ENCODE peak calls at places on chromosomes 3 and 15, in seven cellular contexts. One of them, this sample, is unnamed.

GRCh38 chr15:79185199-79185598 is 94.6 kb upstream of the RASGRF1 start:
- DNase-seq in activated T-cell treated with anti-CD3 and anti-CD28 coated beads, Interleukin-2, amount 50 U/mL, for 4 hours: no peak
- DNase-seq in neuronal stem cell: no peak
- DNase-seq in stimulated activated CD4-positive, alpha-beta T cell treated with anti-CD3 and anti-CD28 coated beads, Interleukin-4, amount 100 ng/mL, for 24 hours: peak
- DNase-seq in NB4: peak
- DNase-seq in neural crest cell: peak
- DNase-seq in NCI-H748 treated with DMSO at 0.1 percent for 48 hours: no peak
- DNase-seq in this sample: no peak

GRCh38 chr15:82545478-82545877 is 5.2 kb upstream of the RPS17 start:
- DNase-seq in activated T-cell treated with anti-CD3 and anti-CD28 coated beads, Interleukin-2, amount 50 U/mL, for 4 hours: no peak
- DNase-seq in neuronal stem cell: no peak
- DNase-seq in stimulated activated CD4-positive, alpha-beta T cell treated with anti-CD3 and anti-CD28 coated beads, Interleukin-4, amount 100 ng/mL, for 24 hours: no peak
- DNase-seq in NB4: no peak
- DNase-seq in neural crest cell: no peak
- DNase-seq in NCI-H748 treated with DMSO at 0.1 percent for 48 hours: no peak
- DNase-seq in this sample: no peak

GRCh38 chr3:51539291-51539891 is 872 bp downstream of the RAD54L2 start:
- DNase-seq in activated T-cell treated with anti-CD3 and anti-CD28 coated beads, Interleukin-2, amount 50 U/mL, for 4 hours: peak
- DNase-seq in neuronal stem cell: peak
- DNase-seq in stimulated activated CD4-positive, alpha-beta T cell treated with anti-CD3 and anti-CD28 coated beads, Interleukin-4, amount 100 ng/mL, for 24 hours: peak
- DNase-seq in NB4: peak
- DNase-seq in neural crest cell: no peak
- DNase-seq in NCI-H748 treated with DMSO at 0.1 percent for 48 hours: no peak
- DNase-seq in this sample: peak

GRCh38 chr3:38651153-38651789 is 1.8 kb upstream of the SCN5A start:
- DNase-seq in activated T-cell treated with anti-CD3 and anti-CD28 coated beads, Interleukin-2, amount 50 U/mL, for 4 hours: peak
- DNase-seq in neuronal stem cell: peak
- DNase-seq in stimulated activated CD4-positive, alpha-beta T cell treated with anti-CD3 and anti-CD28 coated beads, Interleukin-4, amount 100 ng/mL, for 24 hours: peak
- DNase-seq in NB4: peak
- DNase-seq in neural crest cell: peak
- DNase-seq in NCI-H748 treated with DMSO at 0.1 percent for 48 hours: peak
- DNase-seq in this sample: peak

GRCh38 chr15:85030301-85031049 is 48.8 kb downstream of the PDE8A start:
- DNase-seq in activated T-cell treated with anti-CD3 and anti-CD28 coated beads, Interleukin-2, amount 50 U/mL, for 4 hours: no peak
- DNase-seq in neuronal stem cell: no peak
- DNase-seq in stimulated activated CD4-positive, alpha-beta T cell treated with anti-CD3 and anti-CD28 coated beads, Interleukin-4, amount 100 ng/mL, for 24 hours: no peak
- DNase-seq in NB4: no peak
- DNase-seq in neural crest cell: no peak
- DNase-seq in NCI-H748 treated with DMSO at 0.1 percent for 48 hours: no peak
- DNase-seq in this sample: no peak

GRCh38 chr15:58770519-58770856 is 614 bp upstream of the MINDY2 start:
- DNase-seq in activated T-cell treated with anti-CD3 and anti-CD28 coated beads, Interleukin-2, amount 50 U/mL, for 4 hours: no peak
- DNase-seq in neuronal stem cell: no peak
- DNase-seq in stimulated activated CD4-positive, alpha-beta T cell treated with anti-CD3 and anti-CD28 coated beads, Interleukin-4, amount 100 ng/mL, for 24 hours: no peak
- DNase-seq in NB4: no peak
- DNase-seq in neural crest cell: no peak
- DNase-seq in NCI-H748 treated with DMSO at 0.1 percent for 48 hours: no peak
- DNase-seq in this sample: no peak

GRCh38 chr15:73982251-73982962 is 9.7 kb downstream of the STOML1 start:
- DNase-seq in activated T-cell treated with anti-CD3 and anti-CD28 coated beads, Interleukin-2, amount 50 U/mL, for 4 hours: no peak
- DNase-seq in neuronal stem cell: no peak
- DNase-seq in stimulated activated CD4-positive, alpha-beta T cell treated with anti-CD3 and anti-CD28 coated beads, Interleukin-4, amount 100 ng/mL, for 24 hours: peak
- DNase-seq in NB4: no peak
- DNase-seq in neural crest cell: no peak
- DNase-seq in NCI-H748 treated with DMSO at 0.1 percent for 48 hours: no peak
- DNase-seq in this sample: no peak

GRCh38 chr3:158264894-158265293 is 155.0 kb downstream of the RSRC1 start:
- DNase-seq in activated T-cell treated with anti-CD3 and anti-CD28 coated beads, Interleukin-2, amount 50 U/mL, for 4 hours: no peak
- DNase-seq in neuronal stem cell: no peak
- DNase-seq in stimulated activated CD4-positive, alpha-beta T cell treated with anti-CD3 and anti-CD28 coated beads, Interleukin-4, amount 100 ng/mL, for 24 hours: no peak
- DNase-seq in NB4: no peak
- DNase-seq in neural crest cell: no peak
- DNase-seq in NCI-H748 treated with DMSO at 0.1 percent for 48 hours: no peak
- DNase-seq in this sample: no peak

GRCh38 chr3:185361920-185362319 is 1.0 kb upstream of the MAP3K13 start:
- DNase-seq in activated T-cell treated with anti-CD3 and anti-CD28 coated beads, Interleukin-2, amount 50 U/mL, for 4 hours: no peak
- DNase-seq in neuronal stem cell: no peak
- DNase-seq in stimulated activated CD4-positive, alpha-beta T cell treated with anti-CD3 and anti-CD28 coated beads, Interleukin-4, amount 100 ng/mL, for 24 hours: no peak
- DNase-seq in NB4: no peak
- DNase-seq in neural crest cell: no peak
- DNase-seq in NCI-H748 treated with DMSO at 0.1 percent for 48 hours: no peak
- DNase-seq in this sample: no peak

GRCh38 chr15:78684645-78685044 is 43.6 kb upstream of the CHRNB4 start:
- DNase-seq in activated T-cell treated with anti-CD3 and anti-CD28 coated beads, Interleukin-2, amount 50 U/mL, for 4 hours: no peak
- DNase-seq in neuronal stem cell: no peak
- DNase-seq in stimulated activated CD4-positive, alpha-beta T cell treated with anti-CD3 and anti-CD28 coated beads, Interleukin-4, amount 100 ng/mL, for 24 hours: no peak
- DNase-seq in NB4: no peak
- DNase-seq in neural crest cell: no peak
- DNase-seq in NCI-H748 treated with DMSO at 0.1 percent for 48 hours: no peak
- DNase-seq in this sample: no peak

GRCh38 chr3:110318108-110318507 is 753.5 kb upstream of the NECTIN3 start:
- DNase-seq in activated T-cell treated with anti-CD3 and anti-CD28 coated beads, Interleukin-2, amount 50 U/mL, for 4 hours: no peak
- DNase-seq in neuronal stem cell: no peak
- DNase-seq in stimulated activated CD4-positive, alpha-beta T cell treated with anti-CD3 and anti-CD28 coated beads, Interleukin-4, amount 100 ng/mL, for 24 hours: no peak
- DNase-seq in NB4: no peak
- DNase-seq in neural crest cell: no peak
- DNase-seq in NCI-H748 treated with DMSO at 0.1 percent for 48 hours: no peak
- DNase-seq in this sample: no peak